ENCODE peak calls at places on chromosomes 4 and X, in eight cellular contexts. R is suprapubic skin, Z is neural progenitor cell, W is Karpas-422, U is bronchial epithelial cell, X is H7, A is PC-3, F is adrenal gland. G is an unnamed sample.

GRCh38 chrX:30888526-30889146 is 418 bp downstream of the TAB3 start:
- DNase-seq in X (peak; percentile 67), F (peak; percentile 33), A (no peak), U (no peak), R (no peak), W (peak; percentile 55), Z (no peak), G (no peak)

GRCh38 chr4:183356931-183357675 is 34.9 kb upstream of the CLDN24 start:
- DNase-seq in F (no peak), A (no peak), R (no peak), X (no peak), U (peak; percentile 94), W (no peak), Z (no peak), G (no peak)

GRCh38 chr4:26525136-26525535 is 34.9 kb upstream of the CCKAR start:
- DNase-seq in Z (no peak), W (no peak), A (peak; percentile 33), F (no peak), U (peak; percentile 52), R (no peak), X (no peak), G (no peak)

GRCh38 chr4:4529412-4529811 is 12.4 kb downstream of the STX18 start:
- DNase-seq in R (no peak), U (no peak), A (no peak), Z (no peak), X (no peak), W (no peak), F (no peak), G (no peak)

GRCh38 chr4:24482871-24483270 is 101.5 kb downstream of the DHX15 start:
- DNase-seq in W (no peak), X (no peak), R (no peak), U (peak; percentile 57), F (no peak), A (no peak), Z (no peak), G (no peak)

GRCh38 chr4:63717384-63717783 is 691.9 kb downstream of the TECRL start:
- DNase-seq in A (peak; percentile 82), U (peak; percentile 12), W (peak; percentile 62), R (no peak), F (no peak), Z (peak; percentile 41), X (peak; percentile 4), G (no peak)

GRCh38 chrX:149521438-149521837 is 16.3 kb upstream of the IDS start:
- DNase-seq in A (no peak), U (no peak), R (no peak), Z (no peak), X (no peak), F (no peak), W (no peak), G (no peak)

GRCh38 chr4:73978886-73979285 is 2.9 kb downstream of the PF4 start:
- DNase-seq in X (no peak), Z (no peak), F (no peak), R (no peak), A (peak; percentile 94), W (no peak), U (peak; percentile 71), G (no peak)

GRCh38 chr4:178306565-178306964 is 864.3 kb upstream of the AGA start:
- DNase-seq in R (no peak), Z (no peak), W (no peak), F (no peak), X (peak; percentile 2), U (no peak), A (peak; percentile 33), G (no peak)

GRCh38 chr4:77376788-77377460 is 219.9 kb downstream of the CCNG2 start:
- DNase-seq in U (no peak), X (no peak), A (no peak), W (peak; percentile 42), R (peak; percentile 72), F (no peak), Z (peak; percentile 18), G (no peak)

GRCh38 chr4:77367638-77368037 is 210.6 kb downstream of the CCNG2 start:
- DNase-seq in X (no peak), R (no peak), A (no peak), F (no peak), U (no peak), Z (no peak), W (no peak), G (no peak)

GRCh38 chr4:77375866-77376607 is 219.0 kb downstream of the CCNG2 start:
- DNase-seq in U (no peak), Z (no peak), R (no peak), F (no peak), X (no peak), W (no peak), A (no peak), G (no peak)

DNA sequence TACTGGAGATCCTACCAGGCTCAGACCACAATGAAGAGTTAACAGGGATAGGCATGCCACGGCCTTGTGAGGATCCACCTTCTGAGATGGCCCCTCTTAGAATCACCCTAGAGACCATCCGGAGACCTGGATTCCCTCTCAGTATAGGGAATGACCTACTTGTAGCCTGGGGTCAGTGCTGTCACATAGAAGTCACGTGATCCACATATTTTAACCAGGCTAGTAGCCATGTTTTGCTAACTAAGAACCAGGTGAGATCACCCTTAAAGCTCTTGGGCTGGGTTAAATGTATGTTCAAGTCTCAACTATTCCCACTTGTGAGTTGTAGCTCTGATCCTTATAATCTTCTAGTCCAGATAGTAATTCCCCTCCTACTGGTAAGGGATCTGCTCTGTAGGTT is 215.4 kb downstream of the CCNG2 start:
- DNase-seq in R (no peak), X (no peak), F (no peak), A (no peak), Z (no peak), W (no peak), U (no peak), G (no peak)
- H3K27me3 ChIP-seq in R (no peaks in the 10 kb centered on the region), X (no peaks in the 10 kb centered on the region), F (no peaks in the 10 kb centered on the region), A (peaks cover 38% of the 10 kb centered on the region), Z (no peaks in the 10 kb centered on the region), W (no peaks in the 10 kb centered on the region), U (no peaks in the 10 kb centered on the region), G (no peaks in the 10 kb centered on the region)

GRCh38 chr4:187396106-187396505 is 599.5 kb upstream of the ZFP42 start:
- DNase-seq in A (no peak), W (no peak), X (no peak), F (no peak), U (no peak), Z (no peak), R (no peak), G (no peak)
- H3K36me3 ChIP-seq in A (no peaks in the 10 kb centered on the region), W (no peaks in the 10 kb centered on the region), X (no peaks in the 10 kb centered on the region), F (no peaks in the 10 kb centered on the region), U (no peaks in the 10 kb centered on the region), Z (no peaks in the 10 kb centered on the region), R (no peaks in the 10 kb centered on the region), G (no peaks in the 10 kb centered on the region)

GRCh38 chrX:65596270-65596669 is 61.7 kb upstream of the LAS1L start:
- DNase-seq in A (peak; percentile 28), W (no peak), R (no peak), X (no peak), F (no peak), U (peak; percentile 69), Z (no peak), G (no peak)
- H3K27me3 ChIP-seq in A (no peaks in the 10 kb centered on the region), W (no peaks in the 10 kb centered on the region), R (no peaks in the 10 kb centered on the region), X (no peaks in the 10 kb centered on the region), F (no peaks in the 10 kb centered on the region), U (no peaks in the 10 kb centered on the region), Z (no peaks in the 10 kb centered on the region), G (no peaks in the 10 kb centered on the region)

GRCh38 chrX:134418317-134419113 is 41.5 kb upstream of the HPRT1 start:
- DNase-seq in X (no peak), A (no peak), R (no peak), U (no peak), F (peak; percentile 68), Z (no peak), W (no peak), G (no peak)

GRCh38 chrX:134416106-134416505 is 43.9 kb upstream of the HPRT1 start:
- DNase-seq in R (no peak), X (no peak), F (no peak), W (no peak), U (peak; percentile 29), Z (no peak), A (no peak), G (no peak)

GRCh38 chrX:134423606-134424005 is 36.4 kb upstream of the HPRT1 start:
- DNase-seq in U (peak; percentile 26), W (peak; percentile 64), Z (no peak), R (no peak), F (no peak), A (peak; percentile 49), X (no peak), G (no peak)

DNA sequence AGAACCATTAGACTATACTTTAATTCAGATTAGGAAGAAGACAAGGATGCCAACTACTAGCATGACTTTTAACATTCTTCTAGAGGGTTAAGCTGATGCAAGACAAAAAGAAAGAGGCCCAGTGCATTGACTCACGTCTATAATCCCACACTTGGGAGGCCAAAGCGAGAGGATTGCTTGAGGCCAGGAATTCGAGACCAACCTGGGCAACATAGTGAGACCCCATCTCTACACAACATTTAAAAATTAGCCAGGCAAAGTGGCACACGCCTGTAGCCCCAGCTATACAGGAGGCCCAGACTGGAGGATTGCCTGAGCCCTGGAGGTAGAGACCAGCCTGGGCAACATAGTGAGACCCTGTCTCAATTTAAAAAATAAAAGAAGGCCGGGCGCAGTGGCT is 40.2 kb upstream of the HPRT1 start:
- DNase-seq in W (no peak), Z (no peak), F (no peak), U (no peak), R (no peak), A (no peak), X (no peak), G (no peak)
- H3K36me3 ChIP-seq in W (peaks cover 35% of the 10 kb centered on the region), Z (peaks cover 24% of the 10 kb centered on the region), F (no peaks in the 10 kb centered on the region), U (peaks cover 1% of the 10 kb centered on the region), R (peaks cover 24% of the 10 kb centered on the region), A (peaks cover 10% of the 10 kb centered on the region), X (peaks cover 8% of the 10 kb centered on the region), G (peaks cover 62% of the 10 kb centered on the region)

GRCh38 chrX:48667504-48667903 is 16.1 kb upstream of the WAS start:
- DNase-seq in X (no peak), A (no peak), W (no peak), R (no peak), F (no peak), Z (no peak), U (no peak), G (no peak)

GRCh38 chrX:48665991-48666390 is 17.6 kb upstream of the WAS start:
- DNase-seq in A (peak; percentile 21), Z (no peak), F (no peak), U (peak; percentile 3), X (no peak), R (no peak), W (no peak), G (no peak)

GRCh38 chrX:48666649-48667048 is 16.9 kb upstream of the WAS start:
- DNase-seq in Z (no peak), A (no peak), X (no peak), F (no peak), U (no peak), R (no peak), W (no peak), G (no peak)

GRCh38 chrX:48663241-48663640 is 20.4 kb upstream of the WAS start:
- DNase-seq in Z (no peak), R (no peak), F (no peak), W (no peak), U (no peak), A (no peak), X (no peak), G (no peak)

GRCh38 chrX:48664156-48664555 is 19.4 kb upstream of the WAS start:
- DNase-seq in R (no peak), A (no peak), X (no peak), F (no peak), Z (no peak), U (no peak), W (no peak), G (no peak)
- H3K27me3 ChIP-seq in R (no peaks in the 10 kb centered on the region), A (no peaks in the 10 kb centered on the region), X (no peaks in the 10 kb centered on the region), F (peaks cover 5% of the 10 kb centered on the region), Z (no peaks in the 10 kb centered on the region), U (no peaks in the 10 kb centered on the region), W (no peaks in the 10 kb centered on the region), G (no peaks in the 10 kb centered on the region)